ENCODE peak calls at places on chromosomes 1 and 21, in four cellular contexts. H is astrocyte, Z is heart left ventricle, F is right cardiac atrium. D is an unnamed sample.

GRCh38 chr1:116122955-116123757 is 12.0 kb downstream of the MAB21L3 start:
- DNase-seq in H (peak; percentile 78), Z (no peak), F (no peak), D (no peak)

GRCh38 chr21:30326390-30326789 is 6.3 kb upstream of the KRTAP26-1 start:
- DNase-seq in H (no peak), Z (no peak), F (no peak), D (no peak)

GRCh38 chr1:166164646-166164994 is 2.2 kb downstream of the FAM78B start:
- DNase-seq in H (no peak), Z (no peak), F (no peak), D (no peak)

GRCh38 chr1:191151321-191151807 is 673.7 kb upstream of the BRINP3 start:
- DNase-seq in H (no peak), Z (no peak), F (peak; percentile 40), D (no peak)

GRCh38 chr1:173095632-173096031 is 44.9 kb upstream of the TNFSF18 start:
- DNase-seq in H (peak; percentile 93), Z (no peak), F (no peak), D (no peak)

GRCh38 chr1:231584117-231584516 is 42.5 kb upstream of the DISC1 start:
- DNase-seq in H (peak; percentile 70), Z (no peak), F (no peak), D (no peak)

GRCh38 chr1:211684791-211685190 is 9.4 kb upstream of the NEK2 start:
- DNase-seq in H (no peak), Z (no peak), F (no peak), D (no peak)

GRCh38 chr21:44399151-44399954 is 45.9 kb downstream of the TRPM2 start:
- DNase-seq in H (no peak), Z (no peak), F (no peak), D (no peak)

GRCh38 chr1:243394610-243395490 is 139.0 kb downstream of the SDCCAG8 start:
- DNase-seq in H (no peak), Z (no peak), F (no peak), D (no peak)

GRCh38 chr1:200558866-200559459 is 61.6 kb downstream of the KIF14 start:
- DNase-seq in H (peak; percentile 40), Z (no peak), F (no peak), D (no peak)

GRCh38 chr1:247007511-247008405 is at the start of gene ZNF695:
- DNase-seq in H (peak; percentile 90), Z (peak; percentile 91), F (peak; percentile 92), D (peak; percentile 80)

GRCh38 chr1:193299038-193299437 is 112.6 kb upstream of the B3GALT2 start:
- DNase-seq in H (no peak), Z (no peak), F (no peak), D (no peak)

GRCh38 chr21:42424848-42425602 is 21.3 kb downstream of the UBASH3A start:
- DNase-seq in H (no peak), Z (no peak), F (no peak), D (no peak)

GRCh38 chr1:179228783-179229213 is 679 bp downstream of the ABL2 start:
- DNase-seq in H (no peak), Z (peak; percentile 54), F (peak; percentile 71), D (peak; percentile 47)

GRCh38 chr1:22875240-22875639 is 97.4 kb downstream of the LACTBL1 start:
- DNase-seq in H (no peak), Z (no peak), F (no peak), D (no peak)

GRCh38 chr21:35050348-35051286 is 1.5 kb upstream of the RUNX1 start:
- DNase-seq in H (peak; percentile 68), Z (no peak), F (no peak), D (no peak)

GRCh38 chr1:93171549-93172050 is 8.6 kb downstream of the TMED5 start:
- DNase-seq in H (peak; percentile 4), Z (no peak), F (no peak), D (no peak)

GRCh38 chr1:221418346-221418745 is 323.5 kb downstream of the DUSP10 start:
- DNase-seq in H (peak; percentile 80), Z (no peak), F (no peak), D (no peak)

GRCh38 chr1:41721039-41721438 is 197.7 kb downstream of the HIVEP3 start:
- DNase-seq in H (no peak), Z (no peak), F (no peak), D (no peak)

GRCh38 chr1:109598655-109599054 is 20.8 kb downstream of the GNAT2 start:
- DNase-seq in H (no peak), Z (no peak), F (no peak), D (no peak)

GRCh38 chr1:230163205-230163604 is 96.2 kb downstream of the GALNT2 start:
- DNase-seq in H (peak; percentile 83), Z (peak; percentile 63), F (no peak), D (no peak)

GRCh38 chr1:204286841-204287387 is 72.8 kb downstream of the PLEKHA6 start:
- DNase-seq in H (no peak), Z (peak; percentile 62), F (peak; percentile 75), D (no peak)

GRCh38 chr1:25724986-25725385 is 75.0 kb upstream of the SELENON start:
- DNase-seq in H (no peak), Z (no peak), F (no peak), D (no peak)
- H3K27me3 ChIP-seq in H (peaks cover 23% of the 10 kb centered on the region), Z (no peaks in the 10 kb centered on the region), F (no peaks in the 10 kb centered on the region), D (no peaks in the 10 kb centered on the region)

GRCh38 chr1:228185641-228185965 is 20.0 kb downstream of the IBA57 start:
- DNase-seq in H (no peak), Z (no peak), F (no peak), D (no peak)
- H3K27ac ChIP-seq in H (no peak overlapping the region), Z (no peak overlapping the region), F (no peak overlapping the region), D (no peak overlapping the region)

DNA sequence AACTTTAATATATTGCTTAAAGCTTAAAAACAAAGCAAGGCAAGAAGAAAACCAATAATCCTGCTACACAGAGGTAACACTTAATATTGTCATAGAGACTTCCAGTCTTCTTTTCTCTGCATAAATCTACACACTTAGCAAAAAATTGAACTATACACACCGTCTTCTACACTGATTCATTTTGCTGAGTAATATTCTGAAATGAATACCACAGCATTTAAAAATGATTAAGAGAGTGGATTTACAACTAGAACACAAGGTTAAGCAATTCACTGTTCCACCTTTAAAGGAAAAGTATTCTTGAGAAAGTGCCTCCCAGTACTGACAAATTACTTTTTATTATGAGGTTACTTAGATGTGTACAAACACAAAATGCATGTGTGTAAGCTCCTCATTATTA is 22.2 kb upstream of the ITPKB start:
- DNase-seq in H (no peak), Z (no peak), F (no peak), D (no peak)
- H3K27me3 ChIP-seq in H (no peaks in the 10 kb centered on the region), Z (peaks cover 25% of the 10 kb centered on the region), F (no peaks in the 10 kb centered on the region), D (peaks cover 3% of the 10 kb centered on the region)

GRCh38 chr1:201705389-201705788 is 123.6 kb upstream of the IPO9 start:
- DNase-seq in H (no peak), Z (no peak), F (no peak), D (no peak)
- H3K27ac ChIP-seq in H (no peak overlapping the region), Z (no peak overlapping the region), F (no peak overlapping the region), D (no peak overlapping the region)

DNA sequence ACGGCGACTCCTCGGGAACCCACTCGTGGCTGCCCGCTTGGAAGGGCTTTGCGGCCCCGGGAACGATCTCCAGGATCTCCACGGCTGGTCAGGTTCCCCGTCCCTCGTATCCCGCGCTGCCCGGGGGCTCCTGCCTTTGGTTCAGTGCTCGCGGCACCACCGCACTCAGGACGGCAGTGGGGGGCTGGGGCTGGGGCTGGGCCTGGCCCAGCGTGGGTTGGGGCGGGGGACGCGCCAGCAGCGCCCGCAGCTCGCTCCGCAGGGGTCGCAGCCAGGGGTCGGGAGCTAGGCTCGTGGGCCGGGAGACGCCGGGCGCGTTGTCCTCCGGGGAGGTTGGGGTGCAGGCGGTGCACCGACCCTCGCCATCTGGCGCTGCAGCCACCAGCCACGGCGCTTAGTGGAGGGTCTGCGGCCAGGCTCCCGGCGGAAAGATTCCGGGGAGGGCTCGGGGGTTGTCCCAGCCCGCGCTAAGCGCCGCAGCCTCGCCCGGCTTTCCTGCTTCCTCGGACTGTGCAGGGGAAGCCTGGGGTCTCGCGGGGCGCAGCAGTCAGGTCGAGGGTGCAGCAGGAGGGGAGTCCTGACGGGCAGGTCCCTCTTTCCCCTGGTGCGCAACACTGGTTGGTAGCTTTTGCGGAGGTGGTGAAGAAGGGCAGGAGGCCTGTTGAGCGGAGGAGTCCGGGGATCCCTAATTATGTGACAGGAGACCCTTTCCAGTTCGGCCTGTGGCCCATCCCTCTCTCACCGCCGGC is 9.0 kb downstream of the SIM2 start:
- DNase-seq in H (no peak), Z (no peak), F (no peak), D (no peak)
- H3K27me3 ChIP-seq in H (peaks cover 98% of the 10 kb centered on the region), Z (peaks cover 100% of the 10 kb centered on the region), F (peaks cover 5% of the 10 kb centered on the region), D (peaks cover 100% of the 10 kb centered on the region)

GRCh38 chr1:30694248-30695175 is 28.9 kb downstream of the MATN1 start:
- DNase-seq in H (no peak), Z (no peak), F (no peak), D (no peak)

GRCh38 chr1:30693820-30694219 is 29.6 kb downstream of the MATN1 start:
- DNase-seq in H (no peak), Z (no peak), F (no peak), D (no peak)

GRCh38 chr1:30692948-30693301 is 30.5 kb downstream of the MATN1 start:
- DNase-seq in H (no peak), Z (no peak), F (no peak), D (no peak)

GRCh38 chr1:30692201-30692947 is 31.0 kb downstream of the MATN1 start:
- DNase-seq in H (no peak), Z (no peak), F (no peak), D (no peak)

DNA sequence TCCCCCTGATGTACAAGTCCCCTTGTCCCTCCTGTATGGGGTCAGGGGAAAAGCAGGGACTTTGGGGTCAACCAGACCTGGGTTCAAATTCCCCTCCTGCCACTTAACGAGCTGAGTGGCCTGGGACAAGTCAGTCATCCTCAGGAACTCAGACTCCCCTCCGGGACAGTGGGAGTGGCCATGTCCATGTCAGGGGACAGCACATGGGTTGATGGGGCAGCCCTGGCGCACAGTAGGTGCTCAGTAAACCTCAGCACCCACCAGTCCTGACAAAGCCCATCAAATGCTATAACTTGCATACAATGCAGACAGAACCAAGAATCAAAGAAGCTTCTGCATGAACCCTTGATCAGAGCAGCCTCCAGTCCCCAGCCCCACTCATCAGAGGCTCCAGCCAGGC is 30.0 kb downstream of the MATN1 start:
- DNase-seq in H (no peak), Z (no peak), F (no peak), D (no peak)
- H3K27ac ChIP-seq in H (no peak overlapping the region), Z (no peak overlapping the region), F (no peak overlapping the region), D (no peak overlapping the region)

D was measured in heart right ventricle.